ENCODE peak calls at places on chromosome X, in five cellular contexts. F is hypothalamus; N is CD8-positive, alpha-beta memory T cell; D is endothelial cell; G is iPS-NIHi11. O is an unnamed sample.

GRCh38 chrX:119655125-119655524 is 37.8 kb downstream of the SEPTIN6 start:
- DNase-seq in F (no peak), N (no peak), D (no peak), G (no peak), O (no peak)

GRCh38 chrX:154396948-154397887 is 959 bp upstream of the RPL10 start:
- DNase-seq in F (peak; percentile 48), N (peak; percentile 49), D (peak; percentile 64), G (peak; percentile 49), O (peak; percentile 66)

GRCh38 chrX:119004920-119005524 is 30.6 kb downstream of the LONRF3 start:
- DNase-seq in F (peak; percentile 45), N (peak; percentile 16), D (peak; percentile 57), G (peak; percentile 63), O (peak; percentile 59)

GRCh38 chrX:28901637-28902036 is 314.4 kb downstream of the IL1RAPL1 start:
- DNase-seq in F (no peak), N (no peak), D (no peak), G (no peak), O (no peak)

GRCh38 chrX:151765026-151765425 is 30.5 kb downstream of the CNGA2 start:
- DNase-seq in F (no peak), N (no peak), D (no peak), G (no peak), O (no peak)

GRCh38 chrX:18974993-18975392 is 8.9 kb downstream of the PHKA2 start:
- DNase-seq in F (no peak), N (no peak), D (no peak), G (no peak), O (no peak)

GRCh38 chrX:8864151-8864550 is 63.0 kb upstream of the FAM9A start:
- DNase-seq in F (peak; percentile 31), N (no peak), D (peak; percentile 3), G (peak; percentile 10), O (peak; percentile 25)

GRCh38 chrX:9291666-9292065 is 173.2 kb upstream of the TBL1X start:
- DNase-seq in F (no peak), N (no peak), D (peak; percentile 3), G (peak; percentile 65), O (peak; percentile 77)

GRCh38 chrX:68978211-68978780 is 149.5 kb downstream of the EFNB1 start:
- DNase-seq in F (no peak), N (no peak), D (no peak), G (peak; percentile 58), O (peak; percentile 60)

GRCh38 chrX:128439159-128439558 is 387.0 kb upstream of the ACTRT1 start:
- DNase-seq in F (no peak), N (no peak), D (no peak), G (no peak), O (no peak)

GRCh38 chrX:153863251-153863991 is 22.6 kb downstream of the L1CAM start:
- DNase-seq in F (no peak), N (no peak), D (no peak), G (no peak), O (no peak)

GRCh38 chrX:119618439-119618838 is 12.2 kb upstream of the NKRF start:
- DNase-seq in F (no peak), N (no peak), D (no peak), G (no peak), O (no peak)

GRCh38 chrX:143635915-143636314 is at the start of gene SLITRK4:
- DNase-seq in F (no peak), N (no peak), D (peak; percentile 50), G (peak; percentile 55), O (peak; percentile 77)

GRCh38 chrX:140767646-140768045 is 58.1 kb downstream of the LINC00632 start:
- DNase-seq in F (no peak), N (no peak), D (no peak), G (no peak), O (no peak)

GRCh38 chrX:69616520-69617203 is 749 bp downstream of the EDA start:
- DNase-seq in F (peak; percentile 0), N (no peak), D (peak; percentile 7), G (peak; percentile 10), O (peak; percentile 46)

GRCh38 chrX:20517565-20517964 is 250.9 kb upstream of the RPS6KA3 start:
- DNase-seq in F (no peak), N (no peak), D (no peak), G (no peak), O (no peak)

GRCh38 chrX:74280759-74281158 is 23.2 kb upstream of the ZCCHC13 start:
- DNase-seq in F (no peak), N (no peak), D (no peak), G (no peak), O (no peak)

GRCh38 chrX:4935846-4936245 is 1222.4 kb upstream of the PRKX start:
- DNase-seq in F (no peak), N (no peak), D (no peak), G (no peak), O (no peak)

GRCh38 chrX:5278908-5279307 is 949.8 kb downstream of the NLGN4X start:
- DNase-seq in F (no peak), N (no peak), D (no peak), G (no peak), O (no peak)

GRCh38 chrX:72569786-72570185 is 2.9 kb downstream of the HDAC8 start:
- DNase-seq in F (no peak), N (no peak), D (no peak), G (no peak), O (no peak)

GRCh38 chrX:11666180-11666579 is 460 bp upstream of the ARHGAP6 start:
- DNase-seq in F (no peak), N (no peak), D (peak; percentile 2), G (peak; percentile 45), O (peak; percentile 59)

GRCh38 chrX:115679460-115679859 is 118.5 kb downstream of the PLS3 start:
- DNase-seq in F (no peak), N (no peak), D (no peak), G (peak; percentile 28), O (peak; percentile 54)